ENCODE peak calls at places on chromosomes 6 and 20, in nine cellular contexts. One of them, this sample, is unnamed.

GRCh38 chr6:157045831-157046454 is 268.8 kb downstream of the ARID1B start:
- DNase-seq in KG1: no peak
- DNase-seq in stromal cell of bone marrow: peak; percentile 49
- DNase-seq in smooth muscle cell of the brain vasculature: no peak
- DNase-seq in stimulated activated CD8-positive, alpha-beta memory T cell treated with anti-CD3 and anti-CD28 coated beads, Interleukin-15, amount 100 ng/mL, for 24 hours: no peak
- DNase-seq in anterior cingulate cortex: no peak
- DNase-seq in fibroblast of the aortic adventitia: peak; percentile 73
- DNase-seq in GM10248: no peak
- DNase-seq in foreskin fibroblast: peak; percentile 78
- DNase-seq in this sample: peak; percentile 26

GRCh38 chr6:138844203-138844602 is 48.3 kb downstream of the ECT2L start:
- DNase-seq in KG1: no peak
- DNase-seq in stromal cell of bone marrow: no peak
- DNase-seq in smooth muscle cell of the brain vasculature: peak; percentile 46
- DNase-seq in stimulated activated CD8-positive, alpha-beta memory T cell treated with anti-CD3 and anti-CD28 coated beads, Interleukin-15, amount 100 ng/mL, for 24 hours: no peak
- DNase-seq in anterior cingulate cortex: peak; percentile 7
- DNase-seq in fibroblast of the aortic adventitia: peak; percentile 89
- DNase-seq in GM10248: no peak
- DNase-seq in foreskin fibroblast: peak; percentile 66
- DNase-seq in this sample: peak; percentile 43

GRCh38 chr6:17867880-17868279 is 119.6 kb downstream of the KIF13A start:
- DNase-seq in KG1: no peak
- DNase-seq in stromal cell of bone marrow: no peak
- DNase-seq in smooth muscle cell of the brain vasculature: no peak
- DNase-seq in stimulated activated CD8-positive, alpha-beta memory T cell treated with anti-CD3 and anti-CD28 coated beads, Interleukin-15, amount 100 ng/mL, for 24 hours: no peak
- DNase-seq in anterior cingulate cortex: no peak
- DNase-seq in fibroblast of the aortic adventitia: peak; percentile 90
- DNase-seq in GM10248: no peak
- DNase-seq in foreskin fibroblast: peak; percentile 88
- DNase-seq in this sample: peak; percentile 34

GRCh38 chr6:147423111-147423510 is 85.4 kb upstream of the SAMD5 start:
- DNase-seq in KG1: no peak
- DNase-seq in stromal cell of bone marrow: no peak
- DNase-seq in smooth muscle cell of the brain vasculature: no peak
- DNase-seq in stimulated activated CD8-positive, alpha-beta memory T cell treated with anti-CD3 and anti-CD28 coated beads, Interleukin-15, amount 100 ng/mL, for 24 hours: no peak
- DNase-seq in anterior cingulate cortex: no peak
- DNase-seq in fibroblast of the aortic adventitia: no peak
- DNase-seq in GM10248: no peak
- DNase-seq in foreskin fibroblast: no peak
- DNase-seq in this sample: no peak

GRCh38 chr6:16108996-16109658 is 19.8 kb upstream of the MYLIP start:
- DNase-seq in KG1: no peak
- DNase-seq in stromal cell of bone marrow: no peak
- DNase-seq in smooth muscle cell of the brain vasculature: no peak
- DNase-seq in stimulated activated CD8-positive, alpha-beta memory T cell treated with anti-CD3 and anti-CD28 coated beads, Interleukin-15, amount 100 ng/mL, for 24 hours: no peak
- DNase-seq in anterior cingulate cortex: no peak
- DNase-seq in fibroblast of the aortic adventitia: peak; percentile 86
- DNase-seq in GM10248: no peak
- DNase-seq in foreskin fibroblast: no peak
- DNase-seq in this sample: no peak

GRCh38 chr20:44026932-44027685 is 112.5 kb downstream of the TOX2 start:
- DNase-seq in KG1: no peak
- DNase-seq in stromal cell of bone marrow: no peak
- DNase-seq in smooth muscle cell of the brain vasculature: no peak
- DNase-seq in stimulated activated CD8-positive, alpha-beta memory T cell treated with anti-CD3 and anti-CD28 coated beads, Interleukin-15, amount 100 ng/mL, for 24 hours: no peak
- DNase-seq in anterior cingulate cortex: no peak
- DNase-seq in fibroblast of the aortic adventitia: no peak
- DNase-seq in GM10248: no peak
- DNase-seq in foreskin fibroblast: peak; percentile 69
- DNase-seq in this sample: no peak

GRCh38 chr6:21163110-21163837 is 430.3 kb upstream of the SOX4 start:
- DNase-seq in KG1: no peak
- DNase-seq in stromal cell of bone marrow: peak; percentile 69
- DNase-seq in smooth muscle cell of the brain vasculature: no peak
- DNase-seq in stimulated activated CD8-positive, alpha-beta memory T cell treated with anti-CD3 and anti-CD28 coated beads, Interleukin-15, amount 100 ng/mL, for 24 hours: no peak
- DNase-seq in anterior cingulate cortex: no peak
- DNase-seq in fibroblast of the aortic adventitia: peak; percentile 28
- DNase-seq in GM10248: no peak
- DNase-seq in foreskin fibroblast: peak; percentile 72
- DNase-seq in this sample: no peak

GRCh38 chr6:28863607-28864320 is 60.0 kb downstream of the TRIM27 start:
- DNase-seq in KG1: peak; percentile 86
- DNase-seq in stromal cell of bone marrow: peak; percentile 56
- DNase-seq in smooth muscle cell of the brain vasculature: peak; percentile 62
- DNase-seq in stimulated activated CD8-positive, alpha-beta memory T cell treated with anti-CD3 and anti-CD28 coated beads, Interleukin-15, amount 100 ng/mL, for 24 hours: peak; percentile 68
- DNase-seq in anterior cingulate cortex: peak; percentile 73
- DNase-seq in fibroblast of the aortic adventitia: peak; percentile 92
- DNase-seq in GM10248: peak; percentile 60
- DNase-seq in foreskin fibroblast: peak; percentile 87
- DNase-seq in this sample: peak; percentile 78

GRCh38 chr6:89818977-89819335 is 638 bp downstream of the MDN1 start:
- DNase-seq in KG1: peak; percentile 33
- DNase-seq in stromal cell of bone marrow: no peak
- DNase-seq in smooth muscle cell of the brain vasculature: no peak
- DNase-seq in stimulated activated CD8-positive, alpha-beta memory T cell treated with anti-CD3 and anti-CD28 coated beads, Interleukin-15, amount 100 ng/mL, for 24 hours: no peak
- DNase-seq in anterior cingulate cortex: no peak
- DNase-seq in fibroblast of the aortic adventitia: peak; percentile 47
- DNase-seq in GM10248: no peak
- DNase-seq in foreskin fibroblast: peak; percentile 59
- DNase-seq in this sample: no peak

GRCh38 chr6:114258376-114258775 is 84.4 kb downstream of the HS3ST5 start:
- DNase-seq in KG1: no peak
- DNase-seq in stromal cell of bone marrow: no peak
- DNase-seq in smooth muscle cell of the brain vasculature: no peak
- DNase-seq in stimulated activated CD8-positive, alpha-beta memory T cell treated with anti-CD3 and anti-CD28 coated beads, Interleukin-15, amount 100 ng/mL, for 24 hours: no peak
- DNase-seq in anterior cingulate cortex: no peak
- DNase-seq in fibroblast of the aortic adventitia: no peak
- DNase-seq in GM10248: no peak
- DNase-seq in foreskin fibroblast: no peak
- DNase-seq in this sample: no peak

GRCh38 chr6:152356659-152357058 is 280.5 kb downstream of the SYNE1 start:
- DNase-seq in KG1: peak; percentile 36
- DNase-seq in stromal cell of bone marrow: no peak
- DNase-seq in smooth muscle cell of the brain vasculature: no peak
- DNase-seq in stimulated activated CD8-positive, alpha-beta memory T cell treated with anti-CD3 and anti-CD28 coated beads, Interleukin-15, amount 100 ng/mL, for 24 hours: no peak
- DNase-seq in anterior cingulate cortex: no peak
- DNase-seq in fibroblast of the aortic adventitia: peak; percentile 62
- DNase-seq in GM10248: peak; percentile 28
- DNase-seq in foreskin fibroblast: peak; percentile 60
- DNase-seq in this sample: no peak

GRCh38 chr6:20978176-20978614 is 443.9 kb downstream of the CDKAL1 start:
- DNase-seq in KG1: no peak
- DNase-seq in stromal cell of bone marrow: peak; percentile 42
- DNase-seq in smooth muscle cell of the brain vasculature: peak; percentile 26
- DNase-seq in stimulated activated CD8-positive, alpha-beta memory T cell treated with anti-CD3 and anti-CD28 coated beads, Interleukin-15, amount 100 ng/mL, for 24 hours: no peak
- DNase-seq in anterior cingulate cortex: no peak
- DNase-seq in fibroblast of the aortic adventitia: peak; percentile 44
- DNase-seq in GM10248: peak; percentile 28
- DNase-seq in foreskin fibroblast: peak; percentile 94
- DNase-seq in this sample: peak; percentile 56

GRCh38 chr6:156917213-156917612 is 140.0 kb downstream of the ARID1B start:
- DNase-seq in KG1: no peak
- DNase-seq in stromal cell of bone marrow: no peak
- DNase-seq in smooth muscle cell of the brain vasculature: no peak
- DNase-seq in stimulated activated CD8-positive, alpha-beta memory T cell treated with anti-CD3 and anti-CD28 coated beads, Interleukin-15, amount 100 ng/mL, for 24 hours: no peak
- DNase-seq in anterior cingulate cortex: no peak
- DNase-seq in fibroblast of the aortic adventitia: no peak
- DNase-seq in GM10248: peak; percentile 52
- DNase-seq in foreskin fibroblast: no peak
- DNase-seq in this sample: no peak